ENCODE peak calls at places on chromosome 4, in six cellular contexts. X is mammary epithelial cell, B is right lobe of liver, Q is upper lobe of right lung, M is RWPE2, A is GM23338. L is an unnamed sample. For H3K27me3, the result is how much of the 10 kb centered on the place peaks cover.

GRCh38 chr4:3369781-3370660 is 71.7 kb upstream of the HGFAC start:
- DNase-seq in M (no peak), Q (no peak), X (peak), A (peak), B (no peak), L (peak)

GRCh38 chr4:2827874-2828751 is 15.5 kb upstream of the ADD1 start:
- DNase-seq in A (no peak), M (peak), B (peak), Q (peak), X (no peak), L (no peak)

GRCh38 chr4:48093949-48094550 is 40.0 kb downstream of the TXK start:
- DNase-seq in A (peak), B (no peak), M (peak), X (peak), Q (no peak), L (no peak)

GRCh38 chr4:17811078-17811603 is 362 bp downstream of the NCAPG start:
- DNase-seq in Q (no peak), M (no peak), A (no peak), X (no peak), B (no peak), L (peak)

GRCh38 chr4:132504438-132504837 is 644.7 kb upstream of the PCDH10 start:
- DNase-seq in Q (no peak), B (no peak), A (no peak), M (no peak), X (peak), L (no peak)

GRCh38 chr4:28886934-28887333 is 1833.2 kb upstream of the PCDH7 start:
- DNase-seq in Q (no peak), B (no peak), M (no peak), X (peak), A (no peak), L (no peak)

GRCh38 chr4:148064451-148064850 is 332.6 kb downstream of the ARHGAP10 start:
- DNase-seq in Q (no peak), A (no peak), M (no peak), X (no peak), B (no peak), L (no peak)

GRCh38 chr4:184669251-184669650 is 19.7 kb downstream of the PRIMPOL start:
- DNase-seq in A (no peak), X (no peak), B (no peak), M (no peak), Q (no peak), L (no peak)

GRCh38 chr4:1026115-1026514 is 14.7 kb downstream of the FGFRL1 start:
- DNase-seq in B (peak), M (no peak), X (peak), Q (no peak), A (no peak), L (no peak)

GRCh38 chr4:84583871-84584373 is 995 bp downstream of the CDS1 start:
- DNase-seq in X (no peak), M (no peak), Q (no peak), A (no peak), B (no peak), L (no peak)

GRCh38 chr4:150217192-150217591 is 138.9 kb downstream of the DCLK2 start:
- DNase-seq in B (no peak), Q (no peak), X (peak), A (peak), M (no peak), L (no peak)

GRCh38 chr4:183320211-183321068 is at the start of gene CLDN22:
- DNase-seq in X (no peak), Q (no peak), A (no peak), M (no peak), B (no peak), L (no peak)

GRCh38 chr4:15488658-15489470 is 19.2 kb downstream of the CC2D2A start:
- DNase-seq in M (no peak), X (no peak), A (no peak), Q (no peak), B (no peak), L (no peak)

GRCh38 chr4:93764647-93765246 is 63.8 kb upstream of the ATOH1 start:
- DNase-seq in Q (no peak), X (peak), A (peak), B (no peak), M (no peak), L (peak)

GRCh38 chr4:53802500-53802899 is 211.2 kb upstream of the LNX1 start:
- DNase-seq in M (no peak), A (no peak), Q (no peak), B (no peak), X (no peak), L (no peak)

DNA sequence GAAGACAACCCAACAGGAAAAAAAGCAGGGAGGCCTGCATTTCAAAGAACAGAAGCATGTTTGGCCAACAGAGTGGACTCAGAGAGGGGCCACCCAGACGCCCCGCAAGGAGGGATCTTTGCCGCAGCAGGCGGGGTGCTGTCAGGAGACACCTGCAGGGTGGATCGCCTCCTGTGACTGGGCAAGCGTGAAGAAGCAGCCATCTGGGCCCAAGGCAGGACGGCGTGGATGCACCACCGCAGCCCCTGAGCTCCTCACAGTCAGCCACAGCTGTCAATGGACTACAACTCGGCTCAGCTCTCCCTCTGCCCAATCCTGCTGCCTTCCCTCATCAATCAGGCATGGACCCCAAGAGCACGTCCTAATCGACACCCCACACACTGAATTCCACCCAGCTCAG is 32.0 kb upstream of the MAN2B2 start:
- DNase-seq in Q (no peak), B (no peak), M (no peak), A (no peak), X (no peak), L (no peak)
- H3K27me3 ChIP-seq in Q (under half), B (under half), M (under half), A (under half), X (under half), L (under half)

GRCh38 chr4:8922481-8922880 is 50.8 kb upstream of the HMX1 start:
- DNase-seq in B (no peak), M (no peak), Q (no peak), A (no peak), X (no peak), L (no peak)
- H3K27me3 ChIP-seq in B (under half), M (under half), Q (under half), A (under half), X (under half), L (under half)

GRCh38 chr4:8236920-8237195 is 32.7 kb upstream of the HTRA3 start:
- DNase-seq in A (no peak), X (no peak), M (no peak), Q (no peak), B (no peak), L (no peak)
- H3K27me3 ChIP-seq in A (under half), X (under half), M (under half), Q (under half), B (under half), L (under half)

GRCh38 chr4:146637853-146638800 is 566 bp upstream of the POU4F2 start:
- DNase-seq in B (no peak), M (no peak), X (no peak), Q (no peak), A (peak), L (no peak)
- H3K27me3 ChIP-seq in B (under half), M (half or more), X (half or more), Q (half or more), A (half or more), L (under half)

L was measured in DND-41.